ENCODE peak calls at places on chromosomes 11 and 22, in ten cellular contexts. Q, V, D, Z, L, Y, A, G, S and R are unnamed samples.

GRCh38 chr11:117273550-117274289 is 17.4 kb upstream of the BACE1-AS start:
- DNase-seq in Q (no peak), V (peak), D (no peak), Z (no peak), L (no peak), Y (no peak), A (no peak), G (no peak), S (no peak), R (no peak)

GRCh38 chr22:46329616-46330015 is 5.9 kb upstream of the TRMU start:
- DNase-seq in Q (no peak), V (no peak), D (no peak), Z (no peak), L (no peak), Y (no peak), A (no peak), G (peak), S (no peak), R (no peak)

GRCh38 chr22:36052505-36052941 is 23.9 kb upstream of the RBFOX2 start:
- DNase-seq in Q (no peak), V (peak), D (no peak), Z (no peak), L (peak), Y (no peak), A (no peak), G (no peak), S (no peak), R (no peak)

GRCh38 chr11:106723071-106723470 is 295.2 kb downstream of the GUCY1A2 start:
- DNase-seq in Q (no peak), V (no peak), D (no peak), Z (no peak), L (no peak), Y (no peak), A (no peak), G (no peak), S (no peak), R (no peak)

GRCh38 chr22:25558341-25558740 is 6.1 kb upstream of the GRK3 start:
- DNase-seq in Q (no peak), V (no peak), D (no peak), Z (no peak), L (no peak), Y (no peak), A (no peak), G (no peak), S (no peak), R (no peak)

GRCh38 chr11:73372371-73372993 is 3.7 kb upstream of the RELT start:
- DNase-seq in Q (no peak), V (peak), D (no peak), Z (peak), L (no peak), Y (no peak), A (no peak), G (no peak), S (peak), R (no peak)

GRCh38 chr11:43920598-43921419 is 21.6 kb upstream of the C11orf96 start:
- DNase-seq in Q (no peak), V (peak), D (peak), Z (no peak), L (peak), Y (no peak), A (no peak), G (no peak), S (no peak), R (no peak)

GRCh38 chr11:561148-562003 is 606 bp downstream of the RASSF7 start:
- DNase-seq in Q (no peak), V (no peak), D (no peak), Z (no peak), L (peak), Y (no peak), A (no peak), G (peak), S (no peak), R (peak)

GRCh38 chr22:19705181-19705934 is 8.9 kb upstream of the SEPTIN5 start:
- DNase-seq in Q (peak), V (no peak), D (peak), Z (peak), L (no peak), Y (no peak), A (peak), G (no peak), S (peak), R (no peak)

GRCh38 chr11:104668797-104669463 is 229.3 kb downstream of the CASP12 start:
- DNase-seq in Q (no peak), V (peak), D (no peak), Z (no peak), L (peak), Y (no peak), A (no peak), G (no peak), S (no peak), R (no peak)

GRCh38 chr11:130786987-130787688 is 129.1 kb downstream of the SNX19 start:
- DNase-seq in Q (no peak), V (peak), D (no peak), Z (no peak), L (no peak), Y (no peak), A (no peak), G (no peak), S (no peak), R (no peak)

GRCh38 chr11:47616726-47617416 is 22.7 kb upstream of the C1QTNF4 start:
- DNase-seq in Q (no peak), V (peak), D (peak), Z (peak), L (no peak), Y (no peak), A (peak), G (no peak), S (peak), R (no peak)

GRCh38 chr11:9851366-9851765 is 187.5 kb downstream of the SWAP70 start:
- DNase-seq in Q (no peak), V (peak), D (no peak), Z (no peak), L (no peak), Y (no peak), A (no peak), G (no peak), S (no peak), R (no peak)

GRCh38 chr11:114315749-114316368 is 19.7 kb downstream of the NNMT start:
- DNase-seq in Q (no peak), V (peak), D (no peak), Z (no peak), L (no peak), Y (no peak), A (no peak), G (peak), S (no peak), R (no peak)

GRCh38 chr11:15109602-15110001 is 5.1 kb upstream of the INSC start:
- DNase-seq in Q (no peak), V (no peak), D (no peak), Z (no peak), L (no peak), Y (no peak), A (no peak), G (no peak), S (no peak), R (no peak)

GRCh38 chr22:39638958-39639357 is 68.4 kb downstream of the CACNA1I start:
- DNase-seq in Q (no peak), V (peak), D (no peak), Z (no peak), L (no peak), Y (no peak), A (no peak), G (no peak), S (no peak), R (no peak)

GRCh38 chr11:110098645-110099044 is 5.5 kb downstream of the ZC3H12C start:
- DNase-seq in Q (no peak), V (no peak), D (no peak), Z (no peak), L (no peak), Y (no peak), A (no peak), G (no peak), S (no peak), R (no peak)

GRCh38 chr11:4891996-4892640 is 10.4 kb downstream of the OR51T1 start:
- DNase-seq in Q (no peak), V (peak), D (no peak), Z (no peak), L (peak), Y (no peak), A (no peak), G (no peak), S (no peak), R (no peak)

GRCh38 chr11:1224491-1225385 is 1.9 kb downstream of the MUC5B start:
- DNase-seq in Q (peak), V (no peak), D (no peak), Z (peak), L (no peak), Y (no peak), A (peak), G (peak), S (peak), R (peak)

GRCh38 chr11:34356130-34356529 is 1.7 kb downstream of the ABTB2 start:
- DNase-seq in Q (no peak), V (no peak), D (no peak), Z (peak), L (no peak), Y (no peak), A (no peak), G (no peak), S (peak), R (no peak)
- TF ChIP-seq CTCF in Q (no peak), V (no peak), D (no peak), Z (peak), L (no peak), Y (no peak), A (no peak), G (no peak), S (no peak), R (no peak)

DNA sequence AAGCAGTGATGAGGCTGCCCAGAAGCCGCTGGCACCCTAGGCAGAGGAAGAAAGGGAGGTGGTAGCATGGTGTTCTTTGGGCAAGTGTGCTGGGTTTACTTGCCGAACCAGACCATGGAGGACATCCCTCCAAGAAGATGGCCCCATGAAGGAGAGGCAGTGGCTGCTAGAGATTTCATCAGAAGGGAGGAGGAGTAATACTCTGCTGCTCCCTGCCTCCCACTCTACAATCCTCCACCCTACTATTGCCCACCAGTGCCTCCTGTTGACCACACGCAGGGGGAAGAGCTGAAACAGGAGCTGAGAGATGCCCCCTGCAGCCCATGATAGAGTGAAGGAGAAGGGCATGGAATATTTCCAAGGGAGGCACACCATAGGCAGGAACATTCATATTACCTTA is 51.0 kb upstream of the PRSS23 start:
- DNase-seq in Q (no peak), V (peak), D (no peak), Z (peak), L (no peak), Y (no peak), A (no peak), G (no peak), S (peak), R (no peak)
- TF ChIP-seq CTCF in Q (no peak), V (peak), D (no peak), Z (peak), L (peak), Y (no peak), A (no peak), G (no peak), S (no peak), R (no peak)

GRCh38 chr11:96391698-96392307 is 2.0 kb downstream of the JRKL start:
- DNase-seq in Q (no peak), V (peak), D (no peak), Z (no peak), L (peak), Y (no peak), A (no peak), G (no peak), S (no peak), R (no peak)
- TF ChIP-seq CTCF in Q (no peak), V (peak), D (no peak), Z (no peak), L (peak), Y (no peak), A (no peak), G (no peak), S (no peak), R (no peak)

GRCh38 chr11:123775274-123775673 is 21.0 kb upstream of the OR6X1 start:
- DNase-seq in Q (no peak), V (no peak), D (no peak), Z (peak), L (no peak), Y (no peak), A (no peak), G (no peak), S (peak), R (no peak)

GRCh38 chr11:123776160-123776559 is 21.8 kb upstream of the OR6X1 start:
- DNase-seq in Q (no peak), V (no peak), D (no peak), Z (no peak), L (no peak), Y (no peak), A (no peak), G (no peak), S (no peak), R (no peak)

GRCh38 chr11:123773026-123773425 is 18.7 kb upstream of the OR6X1 start:
- DNase-seq in Q (no peak), V (no peak), D (no peak), Z (no peak), L (no peak), Y (no peak), A (no peak), G (no peak), S (no peak), R (no peak)

GRCh38 chr11:123771664-123772063 is 17.3 kb upstream of the OR6X1 start:
- DNase-seq in Q (no peak), V (no peak), D (no peak), Z (no peak), L (no peak), Y (no peak), A (no peak), G (no peak), S (no peak), R (no peak)

DNA sequence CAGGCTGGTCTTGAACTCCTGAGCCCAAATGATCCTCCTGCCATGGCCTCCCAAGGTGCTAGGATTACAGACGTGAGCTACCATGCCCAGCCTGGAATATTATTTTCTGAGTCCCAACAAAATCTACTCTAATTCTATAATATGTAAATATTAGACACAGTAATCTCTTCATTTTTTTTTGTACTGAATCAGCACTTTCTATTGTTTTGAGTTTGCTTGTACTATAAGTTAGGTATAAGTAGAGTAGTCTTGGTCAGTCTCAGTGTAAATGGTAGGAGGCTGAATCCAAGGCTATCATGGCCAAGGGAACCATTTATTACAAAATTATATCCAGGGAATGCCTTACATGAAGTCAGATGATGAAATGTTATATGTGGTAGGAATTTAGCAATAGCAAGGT is 19.6 kb upstream of the OR6X1 start:
- DNase-seq in Q (no peak), V (no peak), D (no peak), Z (no peak), L (no peak), Y (no peak), A (no peak), G (no peak), S (no peak), R (no peak)
- TF ChIP-seq CTCF in Q (no peak), V (no peak), D (no peak), Z (no peak), L (no peak), Y (no peak), A (no peak), G (no peak), S (no peak), R (no peak)

DNA sequence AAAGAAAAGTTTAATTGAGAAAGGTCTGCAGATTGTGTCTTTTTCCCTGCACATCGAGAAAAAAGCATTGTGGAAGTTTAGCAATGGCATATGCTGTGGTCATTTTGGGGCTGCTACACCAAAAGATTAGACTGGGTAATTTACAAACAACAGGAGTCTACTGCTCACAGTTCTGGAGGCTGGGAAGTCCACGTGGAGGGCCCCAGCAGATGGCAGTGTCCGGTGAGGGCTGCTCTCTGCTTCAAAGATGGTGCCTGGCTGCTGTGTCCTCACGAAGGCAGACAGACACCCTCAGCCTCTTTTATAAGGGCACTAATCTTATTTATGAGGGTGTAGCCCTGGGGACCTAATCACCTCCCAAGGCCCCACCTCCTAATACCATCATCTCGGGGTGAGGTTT is 21.1 kb downstream of the PHF21B start:
- DNase-seq in Q (no peak), V (no peak), D (no peak), Z (no peak), L (no peak), Y (no peak), A (no peak), G (no peak), S (no peak), R (no peak)
- TF ChIP-seq CTCF in Q (no peak), V (no peak), D (no peak), Z (peak), L (peak), Y (no peak), A (no peak), G (no peak), S (no peak), R (peak)

GRCh38 chr11:132475046-132475445 is 1057.3 kb downstream of the OPCML start:
- DNase-seq in Q (no peak), V (peak), D (no peak), Z (no peak), L (peak), Y (no peak), A (no peak), G (no peak), S (no peak), R (no peak)

GRCh38 chr11:132471491-132471890 is 1060.8 kb downstream of the OPCML start:
- DNase-seq in Q (no peak), V (peak), D (no peak), Z (no peak), L (peak), Y (no peak), A (no peak), G (no peak), S (no peak), R (no peak)

GRCh38 chr11:132466983-132467382 is 1065.3 kb downstream of the OPCML start:
- DNase-seq in Q (no peak), V (no peak), D (no peak), Z (no peak), L (no peak), Y (no peak), A (no peak), G (no peak), S (no peak), R (no peak)

DNA sequence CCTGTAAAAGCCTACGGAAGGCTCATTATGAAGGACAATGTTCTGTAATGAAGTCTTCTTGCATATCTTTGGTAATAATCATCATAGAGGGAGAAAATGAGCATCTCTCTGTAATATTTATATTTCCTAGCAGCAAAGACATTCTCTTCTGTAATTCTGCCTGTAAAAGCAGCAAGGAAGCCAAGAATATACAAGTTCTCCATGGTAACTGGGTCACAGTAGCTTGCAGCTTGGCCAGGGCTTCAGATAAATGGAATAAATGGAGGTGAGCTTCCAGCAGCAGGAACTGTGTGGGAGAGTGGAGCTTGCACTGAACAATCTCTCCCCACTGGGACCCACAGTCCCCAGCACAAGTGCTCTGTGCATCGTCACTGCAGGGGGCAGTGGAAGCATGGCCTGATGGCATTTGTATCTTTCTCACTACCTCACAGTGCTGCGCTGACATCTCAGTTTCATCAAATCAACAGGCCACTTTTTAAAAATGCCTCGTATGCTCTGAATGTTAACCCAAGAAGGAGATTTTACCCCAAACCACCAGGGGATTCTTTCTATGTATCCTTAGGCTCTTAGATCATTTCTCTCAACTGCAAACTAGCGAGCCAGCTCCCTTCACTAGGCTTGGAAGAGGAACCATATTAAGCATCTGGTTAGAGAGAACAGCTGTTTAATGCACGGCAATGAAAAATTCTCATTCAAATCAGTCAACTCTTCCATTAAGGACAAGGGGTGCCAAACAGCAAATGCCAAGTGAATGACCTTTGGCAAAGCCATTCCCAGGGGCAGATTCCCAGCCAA is 1059.7 kb downstream of the OPCML start:
- DNase-seq in Q (no peak), V (peak), D (no peak), Z (no peak), L (no peak), Y (no peak), A (no peak), G (no peak), S (no peak), R (no peak)
- TF ChIP-seq CTCF in Q (no peak), V (no peak), D (no peak), Z (no peak), L (no peak), Y (no peak), A (no peak), G (no peak), S (no peak), R (no peak)

DNA sequence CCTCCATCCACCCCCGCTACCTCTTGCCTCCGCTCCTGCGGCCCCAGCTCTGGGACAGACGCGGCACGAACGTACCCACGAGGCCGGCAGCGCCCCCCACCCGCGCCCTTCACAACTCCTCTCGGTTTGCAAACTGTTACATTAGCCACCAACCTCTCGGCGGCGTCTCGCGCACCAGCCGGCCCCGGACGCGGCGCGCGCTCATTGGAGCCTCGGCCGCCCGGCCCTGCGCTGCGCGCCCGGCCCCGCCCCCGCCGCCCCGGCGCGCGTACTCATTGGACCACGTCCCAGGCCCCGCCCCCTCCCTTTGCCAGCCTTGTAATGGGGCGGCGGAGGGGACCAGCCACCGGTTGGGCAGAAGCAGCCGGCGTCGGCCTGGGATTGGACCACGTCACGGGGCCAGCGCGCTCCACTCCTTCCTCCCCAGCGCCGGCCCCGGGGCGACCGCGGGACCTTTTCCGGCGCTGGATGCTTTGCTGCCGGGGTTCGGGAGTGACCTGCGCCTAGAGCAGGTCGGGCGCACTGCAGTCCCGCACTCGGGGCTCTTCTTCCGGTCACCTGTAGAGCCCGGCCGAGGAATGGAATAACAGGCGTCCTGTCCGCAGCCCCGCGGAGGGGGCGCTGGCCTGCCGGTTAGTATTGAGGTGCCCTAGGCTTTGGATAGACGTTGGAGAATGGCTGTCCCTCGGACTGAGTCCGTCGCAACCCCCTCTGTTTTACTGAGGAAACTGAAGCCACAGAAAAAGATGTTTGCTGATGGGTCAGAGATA is at the start of gene HYOU1:
- DNase-seq in Q (peak), V (peak), D (peak), Z (peak), L (peak), Y (peak), A (peak), G (peak), S (peak), R (peak)
- TF ChIP-seq CTCF in Q (no peak), V (peak), D (peak), Z (peak), L (peak), Y (no peak), A (peak), G (peak), S (no peak), R (no peak)